ENCODE peak calls at places on chromosomes 16 and 17, in six cellular contexts. B is brain microvascular endothelial cell, A is nephron progenitor cell, Z is AG04450, G is A549, F is left ventricle myocardium inferior. Q is an unnamed sample.

GRCh38 chr16:85078952-85079351 is 33.3 kb downstream of the CIBAR2 start:
- DNase-seq in B (no peak), A (no peak), Z (no peak), G (no peak), F (no peak), Q (no peak)

GRCh38 chr16:77971306-77972131 is 50.8 kb upstream of the CLEC3A start:
- DNase-seq in B (peak), A (peak), Z (peak), G (peak), F (peak), Q (peak)

GRCh38 chr17:80252871-80253270 is 7.8 kb upstream of the RNF213 start:
- DNase-seq in B (no peak), A (peak), Z (no peak), G (peak), F (peak), Q (peak)

GRCh38 chr17:18377437-18378204 is at the start of gene EVPLL:
- DNase-seq in B (no peak), A (no peak), Z (no peak), G (peak), F (peak), Q (peak)

GRCh38 chr17:56593741-56594527 is 435 bp downstream of the NOG start:
- DNase-seq in B (peak), A (peak), Z (no peak), G (no peak), F (peak), Q (peak)

GRCh38 chr16:20612551-20613470 is 36.6 kb upstream of the ACSM2B start:
- DNase-seq in B (no peak), A (no peak), Z (no peak), G (no peak), F (peak), Q (no peak)

GRCh38 chr16:5070431-5071186 is 1.0 kb upstream of the ALG1 start:
- DNase-seq in B (no peak), A (no peak), Z (no peak), G (no peak), F (no peak), Q (no peak)

GRCh38 chr16:65453646-65454045 is 331.8 kb upstream of the CDH11 start:
- DNase-seq in B (no peak), A (no peak), Z (no peak), G (no peak), F (no peak), Q (no peak)

GRCh38 chr16:90031186-90031930 is 12.1 kb upstream of the DBNDD1 start:
- DNase-seq in B (no peak), A (no peak), Z (no peak), G (no peak), F (no peak), Q (no peak)

GRCh38 chr17:28008526-28008925 is 34.0 kb upstream of the NLK start:
- DNase-seq in B (peak), A (peak), Z (peak), G (peak), F (peak), Q (peak)

DNA sequence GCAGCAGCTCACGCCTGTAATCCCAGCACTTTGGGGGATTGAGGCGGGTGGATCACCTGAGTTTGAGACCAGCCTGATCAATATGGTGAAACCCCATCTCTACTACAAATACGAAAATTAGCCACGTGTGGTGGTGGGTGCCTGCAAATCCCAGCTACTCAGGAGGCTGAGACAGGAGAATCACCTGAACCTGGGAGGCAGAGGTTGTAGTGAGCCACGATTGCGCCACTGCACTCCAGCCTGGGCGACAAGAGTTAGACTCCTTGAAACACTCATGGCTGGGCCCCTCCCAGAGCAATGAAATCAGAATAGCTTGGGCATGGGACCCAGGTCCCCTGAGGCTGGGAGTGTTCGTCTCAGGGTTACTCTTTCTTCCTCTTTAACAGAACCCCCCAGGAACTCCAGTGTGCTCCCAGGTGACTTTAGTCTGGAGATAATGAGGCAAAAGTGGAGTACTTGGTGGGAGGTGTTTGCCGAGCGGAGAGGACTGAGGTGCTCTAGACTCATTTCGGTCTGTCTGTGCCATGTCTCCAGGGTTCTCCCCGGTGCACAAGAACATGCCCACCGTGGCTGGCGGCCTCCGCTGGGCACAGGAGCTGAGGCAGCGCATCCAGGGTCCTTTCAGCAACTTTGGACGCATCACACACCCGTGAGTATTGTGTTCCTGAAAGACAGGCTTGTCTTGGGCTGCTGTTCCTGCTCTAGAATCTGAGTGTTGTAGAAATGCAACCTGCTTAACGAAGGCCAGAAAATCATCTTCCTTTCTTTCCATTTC is 41.7 kb downstream of the DNAH9 start:
- DNase-seq in B (no peak), A (no peak), Z (no peak), G (no peak), F (no peak), Q (no peak)
- TF ChIP-seq CTCF in B (no peak), A (no peak), Z (no peak), G (no peak), F (no peak), Q (no peak)

GRCh38 chr16:69419956-69420355 is 4.5 kb upstream of the CYB5B start:
- DNase-seq in B (no peak), A (no peak), Z (no peak), G (no peak), F (no peak), Q (no peak)

GRCh38 chr16:69423189-69423588 is 1.2 kb upstream of the CYB5B start:
- DNase-seq in B (no peak), A (no peak), Z (no peak), G (no peak), F (no peak), Q (no peak)

GRCh38 chr16:69428652-69429051 is 4.2 kb downstream of the CYB5B start:
- DNase-seq in B (no peak), A (no peak), Z (no peak), G (no peak), F (no peak), Q (no peak)

GRCh38 chr16:69424935-69425784 is 741 bp downstream of the CYB5B start:
- DNase-seq in B (no peak), A (no peak), Z (no peak), G (no peak), F (no peak), Q (no peak)

DNA sequence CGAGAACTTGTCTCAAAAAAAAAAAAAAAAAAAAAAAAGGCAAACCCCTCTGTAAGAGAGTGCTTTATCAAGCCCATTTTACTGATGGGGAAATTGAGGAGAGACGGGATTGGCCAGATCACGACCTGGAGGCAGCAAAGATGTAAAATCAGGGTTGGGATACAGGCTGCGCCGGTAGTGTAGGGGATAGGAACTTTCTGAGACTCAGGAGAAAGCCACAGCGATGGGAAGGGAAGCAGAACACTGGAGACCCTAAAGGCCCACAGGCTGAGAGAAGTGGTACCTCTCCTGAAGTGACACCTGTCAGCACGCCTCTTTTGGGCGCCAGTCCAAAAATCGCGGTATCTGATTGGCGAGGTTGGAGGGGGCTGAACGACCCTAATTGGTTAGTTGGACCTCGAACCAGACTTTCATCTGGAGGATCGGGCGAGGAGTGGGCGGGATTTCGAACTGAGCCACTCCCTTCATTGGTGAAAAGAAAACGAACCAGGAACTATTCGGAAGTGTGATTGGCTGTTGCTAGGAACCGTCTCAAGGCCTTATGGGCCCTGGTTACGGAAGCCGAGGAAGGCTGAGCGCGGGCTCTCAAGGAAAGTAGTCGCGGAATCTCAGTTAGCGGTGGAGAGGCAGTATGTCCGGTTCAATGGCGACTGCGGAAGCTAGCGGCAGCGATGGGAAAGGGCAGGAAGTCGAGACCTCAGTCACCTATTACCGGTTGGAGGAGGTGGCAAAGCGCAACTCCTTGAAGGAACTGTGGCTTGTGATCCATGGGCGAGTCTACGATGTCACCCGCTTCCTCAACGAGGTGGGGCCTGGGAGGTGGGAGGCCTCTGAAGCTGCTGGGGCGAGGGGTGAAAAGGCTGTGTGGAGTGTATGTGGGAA is at the start of gene CYB5B:
- DNase-seq in B (peak), A (peak), Z (peak), G (peak), F (peak), Q (peak)
- TF ChIP-seq CTCF in B (peak), A (no peak), Z (no peak), G (no peak), F (peak), Q (no peak)

GRCh38 chr16:11698271-11698689 is 30.0 kb downstream of the SNN start:
- DNase-seq in B (peak), A (no peak), Z (no peak), G (no peak), F (no peak), Q (no peak)
- TF ChIP-seq CTCF in B (peak), A (no peak), Z (peak), G (peak), F (no peak), Q (peak)

GRCh38 chr17:30300803-30301202 is 9.1 kb upstream of the BLMH start:
- DNase-seq in B (no peak), A (no peak), Z (no peak), G (no peak), F (no peak), Q (no peak)

GRCh38 chr17:30302241-30302640 is 10.5 kb upstream of the BLMH start:
- DNase-seq in B (no peak), A (no peak), Z (no peak), G (no peak), F (no peak), Q (no peak)

GRCh38 chr17:30297715-30298114 is 6.0 kb upstream of the BLMH start:
- DNase-seq in B (no peak), A (no peak), Z (no peak), G (no peak), F (no peak), Q (no peak)

GRCh38 chr17:30296499-30297038 is 4.8 kb upstream of the BLMH start:
- DNase-seq in B (no peak), A (no peak), Z (no peak), G (no peak), F (no peak), Q (no peak)

DNA sequence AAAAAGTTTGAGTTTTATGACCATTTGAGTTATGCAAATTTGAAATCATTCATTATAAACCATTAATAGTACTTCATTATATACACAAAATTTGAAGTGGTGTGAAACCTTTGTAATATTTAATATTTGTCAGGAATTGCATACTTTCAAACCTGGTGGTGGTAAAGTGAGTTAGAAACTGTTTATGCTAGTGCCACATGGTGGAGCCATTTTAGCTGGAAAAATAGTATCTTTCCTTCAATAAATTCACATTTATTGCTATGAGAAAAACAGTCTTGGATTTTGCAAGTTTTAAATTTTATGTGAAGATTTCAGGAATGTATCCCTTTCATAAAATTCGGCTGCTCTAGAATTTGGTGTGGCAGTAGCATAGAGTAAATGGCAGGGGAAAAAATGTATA is 7.3 kb upstream of the BLMH start:
- DNase-seq in B (no peak), A (no peak), Z (no peak), G (peak), F (no peak), Q (no peak)
- TF ChIP-seq CTCF in B (peak), A (no peak), Z (peak), G (peak), F (no peak), Q (peak)

GRCh38 chr17:77189148-77189547 is 48.4 kb downstream of the SEC14L1 start:
- DNase-seq in B (no peak), A (no peak), Z (no peak), G (no peak), F (no peak), Q (no peak)
- TF ChIP-seq CTCF in B (no peak), A (no peak), Z (no peak), G (no peak), F (no peak), Q (no peak)

DNA sequence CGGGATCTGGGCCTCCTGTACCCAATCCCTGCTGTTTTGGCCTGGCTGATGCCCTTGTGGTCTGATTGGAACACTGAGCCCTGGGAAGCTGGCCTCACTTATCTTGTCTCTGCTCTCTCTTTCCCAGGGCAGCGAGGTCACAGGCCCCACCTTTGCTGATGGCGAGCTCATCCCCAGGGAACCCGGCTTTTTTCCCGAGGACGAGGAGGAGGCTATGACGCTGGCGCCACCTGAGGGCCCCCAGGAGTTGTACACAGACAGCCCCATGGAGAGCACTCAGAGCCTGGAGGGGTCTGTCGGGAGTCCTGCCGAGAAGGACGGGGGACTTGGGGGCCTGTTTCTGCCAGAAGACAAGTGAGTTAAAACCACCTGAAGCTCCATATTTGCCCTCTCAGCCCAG is 126.0 kb downstream of the RAB11FIP4 start:
- DNase-seq in B (no peak), A (peak), Z (no peak), G (peak), F (no peak), Q (peak)
- TF ChIP-seq CTCF in B (peak), A (no peak), Z (peak), G (peak), F (peak), Q (peak)

DNA sequence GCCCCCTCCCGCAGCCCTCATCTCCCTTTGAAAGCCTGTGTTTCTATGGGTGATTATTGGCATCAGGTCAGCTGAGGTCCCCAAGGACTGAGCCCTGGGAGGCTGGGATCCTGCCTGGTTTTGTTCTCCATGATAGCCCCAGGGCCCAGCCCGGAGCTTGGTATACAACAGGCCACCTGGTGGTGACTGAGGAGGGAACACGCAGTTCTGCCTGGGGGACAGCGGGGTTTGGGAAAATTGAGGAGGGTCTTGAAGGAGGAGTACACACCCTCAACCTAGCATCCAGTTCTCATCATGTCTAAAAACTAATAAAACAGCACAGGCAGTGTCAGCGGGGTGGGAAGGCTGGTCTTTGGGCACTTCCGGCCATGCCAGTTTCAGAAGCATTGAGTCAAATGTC is 335.1 kb downstream of the CPPED1 start:
- DNase-seq in B (no peak), A (no peak), Z (no peak), G (no peak), F (no peak), Q (peak)
- TF ChIP-seq CTCF in B (peak), A (peak), Z (no peak), G (no peak), F (no peak), Q (peak)

GRCh38 chr17:64281962-64282752 is 19.1 kb upstream of the TEX2 start:
- DNase-seq in B (peak), A (peak), Z (peak), G (peak), F (peak), Q (peak)
- TF ChIP-seq CTCF in B (peak), A (peak), Z (peak), G (peak), F (peak), Q (peak)

DNA sequence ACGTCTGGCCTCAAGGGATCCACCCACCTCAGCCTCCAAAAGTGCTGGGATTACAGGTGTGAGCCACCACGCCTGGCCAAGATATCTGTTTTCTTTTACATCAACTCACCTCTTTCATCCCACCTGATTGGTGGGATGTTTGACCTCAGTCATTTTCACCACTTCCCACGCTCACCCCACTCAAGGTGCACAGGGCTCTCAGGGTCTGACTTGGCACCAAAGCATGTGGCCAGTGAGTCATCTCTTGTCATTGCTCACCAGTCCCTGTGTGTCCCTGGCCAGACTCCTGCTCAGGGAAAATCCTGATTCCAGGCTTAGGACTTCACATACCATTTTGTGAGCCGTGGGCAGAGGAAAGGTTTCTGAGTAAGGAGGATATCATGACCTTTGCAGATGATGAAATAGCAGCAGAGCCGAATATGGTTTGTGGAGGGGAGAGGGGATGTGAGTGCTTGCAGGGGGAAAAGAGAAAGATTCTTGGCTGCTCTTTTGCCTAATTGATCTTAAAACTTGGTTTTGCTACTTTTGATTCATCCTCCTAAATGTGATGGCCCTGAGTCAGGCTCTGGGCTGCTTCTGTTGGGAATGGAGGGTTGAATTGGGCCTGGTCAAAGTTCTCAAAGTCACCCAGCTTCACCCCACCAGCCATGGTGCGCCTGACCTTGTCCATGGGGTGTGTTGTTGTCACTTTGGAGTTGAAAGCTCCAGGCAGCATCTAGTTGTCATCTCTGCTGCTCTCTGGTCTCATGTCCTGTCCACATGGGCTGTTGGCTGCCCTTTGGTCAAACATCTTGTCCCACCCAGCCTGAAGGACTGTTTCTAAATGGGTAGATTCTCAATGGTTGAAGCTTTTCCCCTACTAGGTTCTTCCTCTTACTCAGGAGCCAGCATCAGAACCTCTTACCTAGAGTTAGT is 6.0 kb upstream of the KCNH6 start:
- DNase-seq in B (peak), A (no peak), Z (peak), G (peak), F (no peak), Q (no peak)
- TF ChIP-seq CTCF in B (no peak), A (no peak), Z (no peak), G (no peak), F (no peak), Q (no peak)

DNA sequence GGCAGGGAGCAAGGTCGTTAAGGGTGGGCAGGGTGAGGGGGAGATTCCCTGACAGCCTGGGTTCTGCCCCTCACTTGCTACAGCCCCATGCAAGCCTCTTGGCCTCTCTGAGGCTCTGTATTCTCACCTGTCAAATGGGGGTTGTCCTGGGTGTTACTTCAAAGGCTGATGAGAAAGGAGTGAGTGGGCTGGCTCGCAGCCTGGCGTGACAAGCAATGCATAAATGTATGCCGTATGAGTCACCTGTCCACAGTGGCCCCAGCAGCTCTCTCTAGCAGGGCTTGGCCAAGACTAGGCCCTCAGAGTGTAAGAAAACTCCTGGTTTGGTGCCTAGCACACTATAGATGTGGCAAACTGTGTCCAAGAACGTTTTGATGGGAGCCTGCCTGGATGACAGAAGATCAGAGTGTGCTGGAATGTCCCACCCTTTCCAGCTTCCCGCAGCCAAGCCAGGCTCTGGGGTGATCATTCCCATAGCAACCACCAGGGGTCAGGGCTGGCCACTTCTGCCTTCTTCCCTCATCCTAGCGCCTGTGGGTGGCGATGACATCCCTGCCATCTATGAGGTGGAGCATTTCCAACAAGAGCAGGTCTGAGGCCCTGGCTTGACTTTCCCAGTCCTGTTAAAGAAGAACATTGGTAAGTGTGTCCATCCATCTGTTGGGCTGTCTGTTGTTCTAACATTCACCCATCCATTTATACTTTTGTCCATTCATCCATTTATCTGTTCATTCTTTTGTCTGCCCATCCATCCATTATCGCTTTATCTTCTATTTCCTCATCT is 37.2 kb upstream of the ADGRG1 start:
- DNase-seq in B (peak), A (peak), Z (no peak), G (peak), F (peak), Q (peak)
- TF ChIP-seq CTCF in B (peak), A (peak), Z (peak), G (peak), F (peak), Q (peak)

Q was measured in endodermal cell.